ENCODE peak calls at places on chromosomes 11 and 22, in six cellular contexts. T is AG09319, W is upper lobe of right lung, J is HFF-Myc, O is transverse colon, B is stomach. U is an unnamed sample.
A peak's percentile ranks its signal among the peaks of the same experiment; 100 is the strongest.

GRCh38 chr22:29156507-29156906 is 49.2 kb upstream of the EMID1 start:
- DNase-seq in T (no peak), W (peak; percentile 51), J (no peak), O (no peak), B (no peak), U (no peak)

GRCh38 chr22:22210375-22210774 is 34.2 kb upstream of the VPREB1 start:
- DNase-seq in T (no peak), W (no peak), J (peak; percentile 20), O (no peak), B (no peak), U (peak; percentile 80)

GRCh38 chr11:121236115-121237001 is 56.2 kb upstream of the SC5D start:
- DNase-seq in T (no peak), W (no peak), J (no peak), O (no peak), B (no peak), U (peak; percentile 47)

GRCh38 chr11:13940611-13941256 is 21.8 kb upstream of the SPON1 start:
- DNase-seq in T (no peak), W (no peak), J (no peak), O (no peak), B (no peak), U (no peak)

GRCh38 chr11:15742626-15743243 is 613.6 kb downstream of the SOX6 start:
- DNase-seq in T (no peak), W (no peak), J (no peak), O (no peak), B (no peak), U (no peak)

GRCh38 chr22:29663230-29663826 is 56.5 kb upstream of the CABP7 start:
- DNase-seq in T (no peak), W (no peak), J (no peak), O (no peak), B (no peak), U (no peak)

GRCh38 chr11:75352417-75353206 is 1.2 kb upstream of the ARRB1 start:
- DNase-seq in T (no peak), W (peak; percentile 88), J (no peak), O (peak; percentile 72), B (peak; percentile 67), U (peak; percentile 70)

GRCh38 chr11:117281159-117281558 is 10.0 kb upstream of the BACE1-AS start:
- DNase-seq in T (peak; percentile 85), W (no peak), J (peak; percentile 91), O (no peak), B (no peak), U (no peak)

GRCh38 chr11:63613517-63614135 is 607 bp downstream of the PLAAT3 start:
- DNase-seq in T (no peak), W (peak; percentile 79), J (no peak), O (peak; percentile 38), B (peak; percentile 44), U (peak; percentile 54)

GRCh38 chr11:8338138-8338537 is 74.5 kb upstream of the LMO1 start:
- DNase-seq in T (no peak), W (peak; percentile 78), J (no peak), O (peak; percentile 61), B (peak; percentile 58), U (peak; percentile 82)

GRCh38 chr11:86639172-86639571 is 33.2 kb downstream of the ME3 start:
- DNase-seq in T (no peak), W (no peak), J (peak; percentile 40), O (no peak), B (no peak), U (no peak)

GRCh38 chr22:43561421-43562178 is 149.8 kb downstream of the MPPED1 start:
- DNase-seq in T (no peak), W (no peak), J (no peak), O (no peak), B (no peak), U (no peak)

DNA sequence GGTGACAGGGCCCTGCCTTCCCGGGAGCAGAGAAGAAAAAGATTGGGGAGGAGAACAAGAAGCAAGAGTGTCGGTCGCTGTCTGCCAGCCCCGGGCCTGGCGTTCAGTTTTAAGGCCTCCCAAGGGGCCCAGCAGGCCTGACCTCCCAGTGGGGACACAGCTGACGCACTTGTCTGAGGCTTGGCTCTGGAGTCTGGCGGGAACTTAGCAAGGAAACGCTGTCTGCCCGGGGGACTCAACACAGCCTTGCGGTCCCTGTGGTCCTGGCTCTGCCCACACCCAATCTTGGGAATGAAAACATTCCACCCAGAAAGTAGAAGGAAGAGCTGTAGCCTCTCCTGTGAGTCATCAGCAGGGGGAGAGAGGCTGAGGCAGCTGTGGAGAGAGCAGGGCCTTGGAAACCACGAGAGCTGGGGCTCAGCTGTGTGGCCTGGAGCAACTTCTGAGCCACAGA is 54.4 kb downstream of the TRAF6 start:
- DNase-seq in T (peak; percentile 79), W (peak; percentile 69), J (peak; percentile 88), O (peak; percentile 24), B (peak; percentile 36), U (no peak)
- TF ChIP-seq CTCF in T (no peak), W (no peak), J (no peak), O (no peak), B (no peak), U (no peak)

GRCh38 chr11:113666584-113666983 is 39.5 kb downstream of the TMPRSS5 start:
- DNase-seq in T (no peak), W (no peak), J (no peak), O (no peak), B (no peak), U (no peak)

GRCh38 chr11:113664069-113664980 is 41.8 kb downstream of the TMPRSS5 start:
- DNase-seq in T (no peak), W (no peak), J (peak; percentile 40), O (no peak), B (no peak), U (no peak)

GRCh38 chr11:113663567-113663966 is 42.5 kb downstream of the TMPRSS5 start:
- DNase-seq in T (no peak), W (no peak), J (no peak), O (no peak), B (no peak), U (no peak)

GRCh38 chr11:113667801-113668200 is 38.3 kb downstream of the TMPRSS5 start:
- DNase-seq in T (no peak), W (no peak), J (no peak), O (no peak), B (no peak), U (no peak)

GRCh38 chr11:113664981-113665710 is 41.0 kb downstream of the TMPRSS5 start:
- DNase-seq in T (no peak), W (no peak), J (no peak), O (no peak), B (peak; percentile 42), U (no peak)
- TF ChIP-seq CTCF in T (no peak), W (no peak), J (no peak), O (no peak), B (no peak), U (no peak)

DNA sequence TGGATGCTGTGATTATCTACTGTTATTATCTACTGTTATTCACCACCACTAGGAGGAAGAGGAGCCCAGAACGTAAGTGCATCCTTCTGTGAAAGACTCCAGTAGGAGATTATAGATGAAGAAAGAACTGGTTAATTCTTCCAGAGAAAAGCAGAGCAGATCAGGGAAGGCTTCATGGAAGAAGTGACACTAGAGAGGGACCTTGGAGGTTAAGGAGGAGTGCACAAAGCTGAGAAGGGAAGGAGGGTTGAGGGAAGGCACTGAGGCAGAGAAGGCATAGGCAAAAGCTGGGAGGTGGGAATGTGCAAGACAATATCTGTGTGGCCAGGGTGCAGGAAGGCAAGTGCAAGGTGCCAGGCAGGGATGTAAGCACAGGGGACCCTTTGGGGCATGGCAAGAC is 13.5 kb downstream of the CRYBB1 start:
- DNase-seq in T (no peak), W (no peak), J (no peak), O (no peak), B (no peak), U (no peak)
- TF ChIP-seq CTCF in T (no peak), W (no peak), J (no peak), O (no peak), B (no peak), U (no peak)

GRCh38 chr11:125398994-125399638 is 96.9 kb downstream of the FEZ1 start:
- DNase-seq in T (no peak), W (no peak), J (no peak), O (no peak), B (no peak), U (no peak)

GRCh38 chr11:125397421-125397820 is 98.6 kb downstream of the FEZ1 start:
- DNase-seq in T (no peak), W (no peak), J (no peak), O (no peak), B (no peak), U (no peak)

GRCh38 chr11:125401235-125401634 is 94.8 kb downstream of the FEZ1 start:
- DNase-seq in T (no peak), W (no peak), J (no peak), O (no peak), B (no peak), U (no peak)

GRCh38 chr11:125401746-125402145 is 94.3 kb downstream of the FEZ1 start:
- DNase-seq in T (no peak), W (no peak), J (no peak), O (no peak), B (no peak), U (no peak)

GRCh38 chr11:125398475-125398874 is 97.6 kb downstream of the FEZ1 start:
- DNase-seq in T (no peak), W (no peak), J (no peak), O (no peak), B (no peak), U (no peak)
- TF ChIP-seq CTCF in T (no peak), W (no peak), J (no peak), O (no peak), B (no peak), U (no peak)

GRCh38 chr22:17541476-17541875 is 21.8 kb upstream of the SLC25A18 start:
- DNase-seq in T (no peak), W (no peak), J (no peak), O (no peak), B (no peak), U (no peak)

GRCh38 chr22:17542452-17542851 is 20.8 kb upstream of the SLC25A18 start:
- DNase-seq in T (no peak), W (no peak), J (no peak), O (no peak), B (no peak), U (no peak)

GRCh38 chr22:17537155-17537554 is 26.1 kb upstream of the SLC25A18 start:
- DNase-seq in T (no peak), W (no peak), J (no peak), O (no peak), B (no peak), U (no peak)

GRCh38 chr22:17536269-17536668 is 27.0 kb upstream of the SLC25A18 start:
- DNase-seq in T (no peak), W (no peak), J (no peak), O (no peak), B (no peak), U (no peak)

GRCh38 chr22:17540481-17540880 is 22.8 kb upstream of the SLC25A18 start:
- DNase-seq in T (no peak), W (no peak), J (no peak), O (no peak), B (no peak), U (no peak)
- TF ChIP-seq CTCF in T (no peak), W (peak; percentile 9), J (no peak), O (no peak), B (no peak), U (peak; percentile 19)

DNA sequence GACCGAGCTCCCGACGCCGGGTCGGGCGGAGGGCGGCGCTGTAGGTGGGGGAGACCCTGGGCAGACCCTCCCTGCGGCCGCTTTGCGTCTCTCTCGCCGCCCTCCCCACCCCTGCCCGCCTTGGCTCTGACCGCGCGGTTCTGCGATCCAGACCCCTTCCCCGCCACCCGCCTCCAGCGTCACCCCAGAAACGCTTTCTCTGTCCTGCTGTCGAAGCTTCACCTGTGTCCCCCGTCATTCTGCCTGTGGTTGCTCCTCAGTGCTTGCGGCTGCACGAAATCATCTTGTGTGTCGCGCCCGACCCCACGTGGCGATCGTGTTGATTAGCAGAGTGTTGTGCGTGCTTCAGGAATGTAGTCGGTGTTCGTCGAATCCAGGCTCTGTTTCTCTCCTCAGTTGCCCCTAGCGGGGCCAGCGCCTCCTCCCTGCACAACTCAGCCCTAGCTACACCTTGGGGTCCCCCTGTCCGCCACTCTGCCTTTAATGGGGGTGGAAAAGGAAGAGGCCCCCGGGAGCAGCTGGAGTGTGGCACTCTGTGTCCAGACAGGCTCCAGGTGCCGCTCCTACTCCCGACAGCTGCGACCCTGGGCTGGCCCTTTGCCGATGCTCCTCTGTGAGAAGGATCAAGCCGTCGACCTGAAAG is 851 bp downstream of the PTDSS2 start:
- DNase-seq in T (no peak), W (peak; percentile 86), J (no peak), O (peak; percentile 79), B (peak; percentile 68), U (peak; percentile 77)
- TF ChIP-seq CTCF in T (no peak), W (peak; percentile 40), J (no peak), O (peak; percentile 27), B (no peak), U (peak; percentile 45)

U was measured in GM13977.